ENCODE peak calls at places on chromosomes 16 and 17, in six cellular contexts. N is brain microvascular endothelial cell; L is activated CD8-positive, alpha-beta memory T cell treated with anti-CD3 and anti-CD28 coated beads for 1 hour; J is C1 segment of cervical spinal cord; S is NCI-H1105 treated with DMSO at 0.1 percent for 48 hours; G is mesendoderm. Y is an unnamed sample.

GRCh38 chr16:27748868-27749546 is 199.1 kb downstream of the KATNIP start:
- DNase-seq in G (peak; percentile 80), L (no peak), N (peak; percentile 59), S (peak; percentile 56), J (no peak), Y (peak; percentile 61)

GRCh38 chr16:46748775-46749705 is 896 bp upstream of the MYLK3 start:
- DNase-seq in N (no peak), L (no peak), S (peak; percentile 58), G (no peak), J (no peak), Y (no peak)

GRCh38 chr17:82863941-82864720 is 24.3 kb upstream of the ZNF750 start:
- DNase-seq in N (peak; percentile 80), G (peak; percentile 33), S (no peak), J (no peak), L (peak; percentile 66), Y (no peak)

GRCh38 chr16:20611350-20611902 is 35.3 kb upstream of the ACSM2B start:
- DNase-seq in J (no peak), L (no peak), S (peak; percentile 83), N (no peak), G (no peak), Y (no peak)

GRCh38 chr16:53561101-53561888 is 58.3 kb upstream of the AKTIP start:
- DNase-seq in G (peak; percentile 84), N (no peak), L (no peak), S (no peak), J (no peak), Y (no peak)

GRCh38 chr16:68445458-68445857 is 2.9 kb downstream of the SMPD3 start:
- DNase-seq in J (no peak), N (peak; percentile 25), L (no peak), S (peak; percentile 49), G (peak; percentile 87), Y (peak; percentile 90)

GRCh38 chr16:20175358-20175757 is 101.7 kb upstream of the GPR139 start:
- DNase-seq in S (no peak), N (no peak), J (no peak), G (peak; percentile 36), L (no peak), Y (no peak)

GRCh38 chr17:36849871-36850348 is 87.4 kb upstream of the LHX1 start:
- DNase-seq in S (no peak), G (peak; percentile 97), J (no peak), L (no peak), N (peak; percentile 75), Y (peak; percentile 40)

GRCh38 chr17:46726106-46726670 is 92.3 kb downstream of the WNT3 start:
- DNase-seq in G (no peak), N (no peak), L (no peak), S (no peak), J (no peak), Y (no peak)

GRCh38 chr17:83177611-83178532 is 98.5 kb downstream of the METRNL start:
- DNase-seq in N (no peak), L (no peak), S (no peak), J (no peak), G (no peak), Y (no peak)

GRCh38 chr17:31754239-31754945 is 104.7 kb downstream of the COPRS start:
- DNase-seq in G (peak; percentile 37), S (no peak), L (no peak), J (no peak), N (peak; percentile 90), Y (no peak)

GRCh38 chr17:63431939-63432804 is 13.9 kb downstream of the CYB561 start:
- DNase-seq in G (peak; percentile 62), L (no peak), J (no peak), S (no peak), N (no peak), Y (no peak)

GRCh38 chr16:87391324-87391949 is 699 bp upstream of the MAP1LC3B start:
- DNase-seq in G (peak; percentile 75), S (no peak), L (no peak), J (no peak), N (no peak), Y (peak; percentile 77)

GRCh38 chr16:68800257-68800875 is 43.0 kb upstream of the TANGO6 start:
- DNase-seq in G (peak; percentile 93), S (peak; percentile 58), J (no peak), L (no peak), N (peak; percentile 92), Y (peak; percentile 81)

GRCh38 chr17:45131294-45131615 is 1.1 kb downstream of the PLCD3 start:
- DNase-seq in N (no peak), S (no peak), G (no peak), J (no peak), L (no peak), Y (no peak)

GRCh38 chr17:49920370-49920769 is 48.6 kb upstream of the DLX4 start:
- DNase-seq in S (no peak), L (no peak), N (no peak), G (no peak), J (no peak), Y (no peak)

GRCh38 chr16:82741073-82741615 is 114.4 kb downstream of the CDH13 start:
- DNase-seq in J (no peak), L (no peak), G (no peak), N (peak; percentile 75), S (no peak), Y (no peak)

GRCh38 chr16:75559564-75560372 is 3.7 kb upstream of the TMEM231 start:
- DNase-seq in G (peak; percentile 41), L (no peak), J (no peak), S (no peak), N (peak; percentile 72), Y (peak; percentile 15)

GRCh38 chr17:4497101-4497824 is 1.4 kb upstream of the SPNS2 start:
- DNase-seq in G (no peak), S (no peak), N (no peak), J (no peak), L (no peak), Y (no peak)

GRCh38 chr17:28219771-28220170 is 99.2 kb upstream of the TMEM97 start:
- DNase-seq in L (no peak), G (no peak), S (no peak), J (no peak), N (no peak), Y (no peak)

GRCh38 chr16:50706250-50706649 is 12.8 kb downstream of the NOD2 start:
- DNase-seq in N (no peak), L (no peak), G (no peak), J (no peak), S (no peak), Y (no peak)

GRCh38 chr17:58487589-58488427 is at the start of gene HSF5:
- DNase-seq in L (peak; percentile 60), S (no peak), G (no peak), N (no peak), J (no peak), Y (no peak)

GRCh38 chr17:45131616-45132301 is 556 bp downstream of the PLCD3 start:
- DNase-seq in N (no peak), G (peak; percentile 68), S (no peak), L (peak; percentile 37), J (no peak), Y (peak; percentile 82)

GRCh38 chr17:40176409-40177110 is 710 bp upstream of the RAPGEFL1 start:
- DNase-seq in L (no peak), G (no peak), N (no peak), J (no peak), S (peak; percentile 96), Y (no peak)

GRCh38 chr17:33140413-33141099 is 148.9 kb downstream of the SPACA3 start:
- DNase-seq in L (no peak), G (no peak), S (peak; percentile 22), N (no peak), J (no peak), Y (peak; percentile 49)

GRCh38 chr16:88570691-88571092 is 489 bp downstream of the ZC3H18 start:
- DNase-seq in J (no peak), G (peak; percentile 40), N (no peak), S (no peak), L (peak; percentile 17), Y (peak; percentile 41)

GRCh38 chr16:47873434-47873833 is 282.4 kb downstream of the ABCC12 start:
- DNase-seq in L (no peak), G (no peak), S (no peak), J (no peak), N (no peak), Y (no peak)

GRCh38 chr17:78956254-78956653 is 23.5 kb downstream of the LGALS3BP start:
- DNase-seq in N (no peak), S (no peak), G (peak; percentile 39), J (no peak), L (no peak), Y (no peak)

GRCh38 chr17:38358586-38359513 is 7.2 kb downstream of the SOCS7 start:
- DNase-seq in L (no peak), G (no peak), N (no peak), S (no peak), J (no peak), Y (no peak)

GRCh38 chr17:10161392-10161791 is 37.0 kb downstream of the GAS7 start:
- DNase-seq in S (no peak), G (no peak), J (no peak), L (no peak), N (no peak), Y (no peak)

GRCh38 chr17:80029235-80029974 is 6.3 kb downstream of the TBC1D16 start:
- DNase-seq in N (peak; percentile 47), L (no peak), G (peak; percentile 60), J (no peak), S (no peak), Y (no peak)

GRCh38 chr17:45940826-45941225 is 46.5 kb downstream of the MAPT start:
- DNase-seq in J (no peak), G (no peak), L (no peak), N (no peak), S (no peak), Y (no peak)

GRCh38 chr17:50303051-50303450 is 28.8 kb downstream of the TMEM92 start:
- DNase-seq in G (peak; percentile 25), J (no peak), L (no peak), S (no peak), N (no peak), Y (peak; percentile 26)

Y was measured in neural progenitor cell.